ENCODE peak calls at places on chromosomes 11 and 22, in ten cellular contexts. One of them, this sample, is unnamed.
A peak's percentile ranks its signal among the peaks of the same experiment; 100 is the strongest.

GRCh38 chr11:64970731-64971151 is 1.2 kb downstream of the MAJIN start:
- DNase-seq in CD4-positive, alpha-beta T cell: no peak
- DNase-seq in endothelial cell: no peak
- DNase-seq in epithelial cell of esophagus: peak; percentile 98
- DNase-seq in osteoblast: no peak
- DNase-seq in GM20000: no peak
- DNase-seq in progenitor cell of endocrine pancreas: no peak
- DNase-seq in ovary: no peak
- DNase-seq in fibroblast of pulmonary artery: no peak
- DNase-seq in nephron progenitor cell: no peak
- DNase-seq in this sample: no peak

GRCh38 chr11:47318166-47318565 is 34.3 kb downstream of the MYBPC3 start:
- DNase-seq in nephron progenitor cell: no peak
- DNase-seq in endothelial cell: no peak
- DNase-seq in fibroblast of pulmonary artery: no peak
- DNase-seq in CD4-positive, alpha-beta T cell: no peak
- DNase-seq in progenitor cell of endocrine pancreas: no peak
- DNase-seq in ovary: no peak
- DNase-seq in osteoblast: peak; percentile 4
- DNase-seq in epithelial cell of esophagus: no peak
- DNase-seq in GM20000: no peak
- DNase-seq in this sample: no peak

GRCh38 chr22:19394274-19395050 is 37.1 kb downstream of the HIRA start:
- DNase-seq in progenitor cell of endocrine pancreas: no peak
- DNase-seq in osteoblast: no peak
- DNase-seq in epithelial cell of esophagus: no peak
- DNase-seq in fibroblast of pulmonary artery: no peak
- DNase-seq in CD4-positive, alpha-beta T cell: no peak
- DNase-seq in nephron progenitor cell: no peak
- DNase-seq in endothelial cell: no peak
- DNase-seq in ovary: no peak
- DNase-seq in GM20000: no peak
- DNase-seq in this sample: no peak

GRCh38 chr11:133927690-133928627 is 28.8 kb downstream of the IGSF9B start:
- DNase-seq in epithelial cell of esophagus: peak; percentile 42
- DNase-seq in endothelial cell: peak; percentile 85
- DNase-seq in osteoblast: peak; percentile 99
- DNase-seq in nephron progenitor cell: peak; percentile 80
- DNase-seq in CD4-positive, alpha-beta T cell: peak; percentile 74
- DNase-seq in fibroblast of pulmonary artery: peak; percentile 58
- DNase-seq in GM20000: peak; percentile 83
- DNase-seq in progenitor cell of endocrine pancreas: peak; percentile 71
- DNase-seq in ovary: peak; percentile 70
- DNase-seq in this sample: no peak

GRCh38 chr11:64102005-64102738 is 63.7 kb downstream of the MACROD1 start:
- DNase-seq in osteoblast: no peak
- DNase-seq in GM20000: no peak
- DNase-seq in ovary: no peak
- DNase-seq in endothelial cell: no peak
- DNase-seq in epithelial cell of esophagus: no peak
- DNase-seq in fibroblast of pulmonary artery: no peak
- DNase-seq in progenitor cell of endocrine pancreas: no peak
- DNase-seq in nephron progenitor cell: no peak
- DNase-seq in CD4-positive, alpha-beta T cell: no peak
- DNase-seq in this sample: no peak

GRCh38 chr11:69301491-69302401 is 7.8 kb downstream of the MYEOV start:
- DNase-seq in ovary: no peak
- DNase-seq in GM20000: no peak
- DNase-seq in CD4-positive, alpha-beta T cell: no peak
- DNase-seq in endothelial cell: no peak
- DNase-seq in nephron progenitor cell: no peak
- DNase-seq in epithelial cell of esophagus: peak; percentile 84
- DNase-seq in fibroblast of pulmonary artery: peak; percentile 63
- DNase-seq in osteoblast: peak; percentile 99
- DNase-seq in progenitor cell of endocrine pancreas: no peak
- DNase-seq in this sample: no peak

GRCh38 chr11:82864268-82864667 is 36.0 kb downstream of the PRCP start:
- DNase-seq in fibroblast of pulmonary artery: peak; percentile 71
- DNase-seq in CD4-positive, alpha-beta T cell: peak; percentile 9
- DNase-seq in ovary: peak; percentile 19
- DNase-seq in epithelial cell of esophagus: peak; percentile 68
- DNase-seq in nephron progenitor cell: peak; percentile 31
- DNase-seq in GM20000: peak; percentile 28
- DNase-seq in progenitor cell of endocrine pancreas: peak; percentile 11
- DNase-seq in osteoblast: peak; percentile 46
- DNase-seq in endothelial cell: peak; percentile 46
- DNase-seq in this sample: no peak

GRCh38 chr11:96097844-96098421 is 174.0 kb upstream of the MTMR2 start:
- DNase-seq in osteoblast: no peak
- DNase-seq in nephron progenitor cell: no peak
- DNase-seq in fibroblast of pulmonary artery: peak; percentile 35
- DNase-seq in ovary: no peak
- DNase-seq in endothelial cell: no peak
- DNase-seq in GM20000: no peak
- DNase-seq in CD4-positive, alpha-beta T cell: no peak
- DNase-seq in progenitor cell of endocrine pancreas: no peak
- DNase-seq in epithelial cell of esophagus: peak; percentile 29
- DNase-seq in this sample: no peak

GRCh38 chr11:73360743-73361369 is 15.3 kb upstream of the RELT start:
- DNase-seq in fibroblast of pulmonary artery: no peak
- DNase-seq in endothelial cell: no peak
- DNase-seq in ovary: no peak
- DNase-seq in epithelial cell of esophagus: no peak
- DNase-seq in osteoblast: no peak
- DNase-seq in nephron progenitor cell: no peak
- DNase-seq in GM20000: no peak
- DNase-seq in CD4-positive, alpha-beta T cell: no peak
- DNase-seq in progenitor cell of endocrine pancreas: no peak
- DNase-seq in this sample: no peak

GRCh38 chr11:73363147-73363546 is 13.1 kb upstream of the RELT start:
- DNase-seq in GM20000: no peak
- DNase-seq in fibroblast of pulmonary artery: no peak
- DNase-seq in endothelial cell: no peak
- DNase-seq in nephron progenitor cell: no peak
- DNase-seq in ovary: no peak
- DNase-seq in progenitor cell of endocrine pancreas: no peak
- DNase-seq in epithelial cell of esophagus: no peak
- DNase-seq in CD4-positive, alpha-beta T cell: no peak
- DNase-seq in osteoblast: no peak
- DNase-seq in this sample: no peak

GRCh38 chr11:73359930-73360742 is 16.1 kb upstream of the RELT start:
- DNase-seq in ovary: no peak
- DNase-seq in epithelial cell of esophagus: no peak
- DNase-seq in endothelial cell: peak; percentile 73
- DNase-seq in progenitor cell of endocrine pancreas: no peak
- DNase-seq in CD4-positive, alpha-beta T cell: no peak
- DNase-seq in fibroblast of pulmonary artery: peak; percentile 53
- DNase-seq in GM20000: no peak
- DNase-seq in nephron progenitor cell: peak; percentile 45
- DNase-seq in osteoblast: peak; percentile 95
- DNase-seq in this sample: no peak

GRCh38 chr11:73359341-73359740 is 16.9 kb upstream of the RELT start:
- DNase-seq in epithelial cell of esophagus: no peak
- DNase-seq in ovary: no peak
- DNase-seq in endothelial cell: no peak
- DNase-seq in CD4-positive, alpha-beta T cell: no peak
- DNase-seq in progenitor cell of endocrine pancreas: no peak
- DNase-seq in osteoblast: peak; percentile 99
- DNase-seq in GM20000: no peak
- DNase-seq in fibroblast of pulmonary artery: no peak
- DNase-seq in nephron progenitor cell: no peak
- DNase-seq in this sample: no peak

DNA sequence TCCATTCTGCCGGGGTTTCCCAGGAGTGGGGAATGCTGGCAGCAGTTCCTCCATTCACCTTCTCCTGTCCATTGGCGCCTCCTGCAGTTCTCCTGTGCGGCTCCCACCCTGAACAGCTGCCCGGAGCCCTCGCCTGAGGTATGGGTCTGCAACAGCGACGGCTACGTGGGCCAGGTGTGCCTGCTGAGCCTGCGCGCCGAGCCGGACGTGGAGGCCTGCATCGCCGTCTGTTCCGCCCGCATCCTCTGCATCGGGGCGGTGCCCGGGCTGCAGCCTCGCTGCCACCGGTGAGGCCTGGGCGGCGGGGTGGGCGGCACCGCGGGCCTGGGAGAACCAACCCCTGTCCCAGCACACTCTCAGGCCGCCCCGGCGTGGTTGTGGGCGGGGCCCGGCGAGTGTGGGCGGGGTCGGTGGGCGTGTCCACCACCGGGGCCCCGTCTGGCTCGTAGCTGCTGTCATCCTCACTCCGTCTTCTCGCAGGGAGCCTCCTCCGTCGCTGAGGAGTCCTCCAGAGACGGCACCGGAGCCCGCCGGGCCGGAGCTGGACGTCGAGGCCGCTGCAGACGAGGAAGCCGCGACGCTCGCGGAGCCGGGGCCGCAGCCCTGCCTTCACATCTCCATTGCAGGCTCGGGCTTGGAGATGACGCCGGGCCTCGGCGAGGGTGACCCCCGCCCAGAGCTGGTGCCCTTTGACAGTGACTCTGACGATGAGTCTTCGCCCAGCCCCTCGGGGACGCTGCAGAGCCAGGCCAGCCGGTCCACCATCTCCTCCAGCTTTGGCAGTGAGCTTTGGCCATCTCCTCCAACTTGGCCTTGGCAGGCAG is 14.0 kb upstream of the RELT start:
- DNase-seq in ovary: no peak
- DNase-seq in epithelial cell of esophagus: no peak
- DNase-seq in osteoblast: no peak
- DNase-seq in fibroblast of pulmonary artery: no peak
- DNase-seq in GM20000: no peak
- DNase-seq in endothelial cell: peak; percentile 65
- DNase-seq in nephron progenitor cell: peak; percentile 90
- DNase-seq in CD4-positive, alpha-beta T cell: no peak
- DNase-seq in progenitor cell of endocrine pancreas: no peak
- DNase-seq in this sample: no peak
- TF ChIP-seq CTCF in ovary: no peak
- TF ChIP-seq CTCF in epithelial cell of esophagus: no peak
- TF ChIP-seq CTCF in osteoblast: no peak
- TF ChIP-seq CTCF in fibroblast of pulmonary artery: no peak
- TF ChIP-seq CTCF in GM20000: no peak
- TF ChIP-seq CTCF in endothelial cell: no peak
- TF ChIP-seq CTCF in nephron progenitor cell: no peak
- TF ChIP-seq CTCF in CD4-positive, alpha-beta T cell: no peak
- TF ChIP-seq CTCF in progenitor cell of endocrine pancreas: peak; percentile 17
- TF ChIP-seq CTCF in this sample: no peak

DNA sequence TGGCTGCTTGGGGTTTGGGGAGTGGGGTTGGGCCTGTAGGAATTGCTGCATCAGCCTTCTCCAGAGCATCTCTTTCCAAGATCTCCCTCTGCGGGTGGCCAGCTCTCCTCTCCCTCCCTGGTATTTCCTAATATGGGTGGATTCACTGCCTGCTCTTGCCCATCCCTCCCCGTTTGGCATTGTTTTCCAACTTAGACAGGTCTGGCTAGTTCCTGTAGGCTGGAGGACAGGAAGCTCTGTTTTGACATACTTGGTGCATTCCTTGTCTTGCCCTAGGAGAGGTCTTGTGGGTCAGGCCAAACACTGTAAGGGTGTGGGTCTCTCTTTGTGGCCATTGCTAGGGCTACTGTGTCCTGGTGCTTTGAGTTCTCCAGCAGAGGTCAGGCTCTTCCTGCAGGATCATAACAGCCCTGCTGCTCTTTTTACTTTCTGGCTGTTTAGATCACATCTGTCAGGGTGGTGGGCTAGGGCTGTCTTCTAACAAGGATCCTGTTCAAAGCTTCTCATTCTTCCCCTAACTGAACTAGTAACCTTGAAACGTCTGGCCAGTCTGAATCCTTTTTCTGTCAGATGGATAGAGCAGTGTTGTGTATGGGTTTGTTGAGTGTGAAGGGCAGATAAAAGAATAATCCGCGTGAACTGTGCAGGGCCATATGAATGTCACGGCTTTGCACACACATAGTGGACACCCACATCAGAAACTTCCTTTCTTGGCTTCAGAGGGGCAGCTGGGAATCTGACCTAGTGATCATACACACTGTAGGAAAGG is 18.3 kb upstream of the MICALL1 start:
- DNase-seq in epithelial cell of esophagus: peak; percentile 96
- DNase-seq in progenitor cell of endocrine pancreas: no peak
- DNase-seq in GM20000: no peak
- DNase-seq in osteoblast: peak; percentile 77
- DNase-seq in endothelial cell: peak; percentile 64
- DNase-seq in nephron progenitor cell: no peak
- DNase-seq in ovary: peak; percentile 67
- DNase-seq in fibroblast of pulmonary artery: peak; percentile 97
- DNase-seq in CD4-positive, alpha-beta T cell: no peak
- DNase-seq in this sample: no peak
- TF ChIP-seq CTCF in epithelial cell of esophagus: peak; percentile 51
- TF ChIP-seq CTCF in progenitor cell of endocrine pancreas: peak; percentile 23
- TF ChIP-seq CTCF in GM20000: peak; percentile 12
- TF ChIP-seq CTCF in osteoblast: peak; percentile 62
- TF ChIP-seq CTCF in endothelial cell: no peak
- TF ChIP-seq CTCF in nephron progenitor cell: peak; percentile 13
- TF ChIP-seq CTCF in ovary: no peak
- TF ChIP-seq CTCF in fibroblast of pulmonary artery: peak; percentile 79
- TF ChIP-seq CTCF in CD4-positive, alpha-beta T cell: no peak
- TF ChIP-seq CTCF in this sample: no peak

DNA sequence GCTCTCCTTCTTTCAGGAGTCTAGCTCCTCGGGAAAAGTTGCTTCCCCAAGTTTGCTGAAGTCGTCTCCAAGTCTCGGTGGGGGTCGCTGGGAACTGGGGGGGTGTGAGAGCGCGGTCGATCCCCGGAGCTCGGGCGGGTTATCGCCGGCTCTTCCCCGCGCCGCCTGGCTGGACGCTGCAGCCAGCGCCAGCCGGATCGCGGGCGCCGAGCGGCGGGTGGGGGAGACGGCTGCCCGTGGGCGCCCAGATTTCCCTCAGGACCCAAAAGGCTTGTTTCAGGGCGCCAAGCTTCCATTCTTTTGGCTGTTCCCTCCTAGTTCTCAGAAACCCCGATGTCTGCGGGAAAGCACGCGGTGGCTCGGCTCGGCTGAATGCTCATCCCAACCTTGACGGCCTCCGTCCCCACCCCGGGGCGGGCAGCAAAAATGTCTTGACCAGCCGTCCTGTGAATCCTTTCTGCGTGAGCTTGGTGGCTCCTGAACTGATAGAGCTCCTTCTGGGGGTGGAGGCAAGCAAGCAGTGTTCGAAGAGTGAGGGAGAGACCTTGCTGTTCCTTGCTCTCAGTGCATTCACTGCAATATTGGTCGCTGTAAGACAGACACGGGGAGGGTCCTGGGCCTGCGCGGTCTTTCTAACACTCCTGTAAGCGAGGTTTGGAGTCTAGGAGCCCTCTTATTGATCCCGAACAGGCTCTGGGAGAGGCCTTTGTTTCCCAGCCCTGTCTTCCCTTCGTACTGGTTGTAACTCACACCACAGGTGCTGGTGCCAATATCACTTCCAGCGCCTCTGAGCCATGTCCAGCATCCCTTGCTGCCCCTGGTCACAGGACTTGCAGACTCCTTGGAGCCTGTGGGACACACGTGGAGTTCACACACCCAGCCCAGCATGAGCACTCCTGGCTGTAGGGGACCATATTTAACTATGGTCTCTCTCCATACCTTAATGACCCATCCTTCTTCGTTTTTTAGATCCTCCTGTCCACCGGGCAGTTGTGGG is 1.8 kb downstream of the ZBTB16 start:
- DNase-seq in fibroblast of pulmonary artery: peak; percentile 69
- DNase-seq in epithelial cell of esophagus: peak; percentile 11
- DNase-seq in CD4-positive, alpha-beta T cell: no peak
- DNase-seq in progenitor cell of endocrine pancreas: peak; percentile 25
- DNase-seq in endothelial cell: peak; percentile 18
- DNase-seq in ovary: peak; percentile 62
- DNase-seq in nephron progenitor cell: peak; percentile 47
- DNase-seq in GM20000: peak; percentile 39
- DNase-seq in osteoblast: peak; percentile 91
- DNase-seq in this sample: no peak
- TF ChIP-seq CTCF in fibroblast of pulmonary artery: no peak
- TF ChIP-seq CTCF in epithelial cell of esophagus: no peak
- TF ChIP-seq CTCF in CD4-positive, alpha-beta T cell: no peak
- TF ChIP-seq CTCF in progenitor cell of endocrine pancreas: no peak
- TF ChIP-seq CTCF in endothelial cell: no peak
- TF ChIP-seq CTCF in ovary: no peak
- TF ChIP-seq CTCF in nephron progenitor cell: no peak
- TF ChIP-seq CTCF in GM20000: no peak
- TF ChIP-seq CTCF in osteoblast: no peak
- TF ChIP-seq CTCF in this sample: no peak

DNA sequence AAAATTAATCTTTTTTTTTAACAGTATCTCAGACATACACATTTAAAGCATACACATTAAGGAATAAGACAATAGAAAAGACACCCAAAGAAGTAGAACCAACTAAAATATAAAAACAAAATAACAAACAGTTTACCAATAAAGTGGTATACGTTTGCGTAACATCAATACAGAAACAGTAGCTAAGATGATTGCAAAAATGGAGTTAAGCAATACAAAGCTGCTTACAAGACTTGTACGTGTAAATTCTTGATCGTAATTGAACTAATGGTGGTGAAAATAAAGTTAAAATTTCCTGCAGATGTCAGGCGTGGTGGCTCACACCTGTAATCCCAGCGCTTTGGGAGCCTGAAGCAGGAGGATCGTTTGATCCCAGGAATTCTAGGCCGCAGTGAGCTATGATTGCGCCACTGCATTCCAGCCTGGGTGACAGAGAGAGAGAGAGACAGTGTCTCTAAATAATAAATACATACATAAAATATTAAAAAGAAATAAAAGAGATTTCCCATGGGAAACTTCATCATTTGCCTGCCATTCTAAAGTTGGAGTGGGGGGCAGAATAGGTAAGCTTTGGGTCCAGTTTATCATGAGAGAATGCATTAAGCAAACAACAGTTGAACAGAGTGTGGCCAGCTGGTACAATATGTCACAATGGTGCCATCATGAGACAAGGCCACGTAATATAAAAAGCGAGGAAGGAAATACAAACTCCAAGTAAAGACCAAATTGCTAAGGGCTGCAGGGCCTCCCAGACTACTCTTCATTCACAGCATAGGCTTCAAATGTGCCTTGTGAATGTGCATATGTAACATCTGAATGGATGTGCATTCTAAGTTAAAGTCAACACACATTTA is 38.9 kb upstream of the EED start:
- DNase-seq in CD4-positive, alpha-beta T cell: no peak
- DNase-seq in endothelial cell: no peak
- DNase-seq in progenitor cell of endocrine pancreas: no peak
- DNase-seq in osteoblast: no peak
- DNase-seq in GM20000: no peak
- DNase-seq in ovary: no peak
- DNase-seq in epithelial cell of esophagus: no peak
- DNase-seq in nephron progenitor cell: no peak
- DNase-seq in fibroblast of pulmonary artery: no peak
- DNase-seq in this sample: no peak
- TF ChIP-seq CTCF in CD4-positive, alpha-beta T cell: no peak
- TF ChIP-seq CTCF in endothelial cell: no peak
- TF ChIP-seq CTCF in progenitor cell of endocrine pancreas: no peak
- TF ChIP-seq CTCF in osteoblast: no peak
- TF ChIP-seq CTCF in GM20000: no peak
- TF ChIP-seq CTCF in ovary: no peak
- TF ChIP-seq CTCF in epithelial cell of esophagus: no peak
- TF ChIP-seq CTCF in nephron progenitor cell: no peak
- TF ChIP-seq CTCF in fibroblast of pulmonary artery: no peak
- TF ChIP-seq CTCF in this sample: no peak